ENCODE peak calls at places on chromosomes 3 and 15, in six cellular contexts. One of them, this sample, is unnamed.

GRCh38 chr3:178367817-178368617 is 168.2 kb upstream of the KCNMB2 start:
- DNase-seq in neural crest cell: no peak
- DNase-seq in choroid plexus epithelial cell: no peak
- DNase-seq in non-pigmented ciliary epithelial cell: no peak
- DNase-seq in MCF 10A: peak; percentile 63
- DNase-seq in cardiac fibroblast: peak; percentile 86
- DNase-seq in this sample: no peak

GRCh38 chr15:33448961-33449611 is 138.3 kb downstream of the RYR3 start:
- DNase-seq in neural crest cell: no peak
- DNase-seq in choroid plexus epithelial cell: no peak
- DNase-seq in MCF 10A: peak; percentile 61
- DNase-seq in cardiac fibroblast: no peak
- DNase-seq in non-pigmented ciliary epithelial cell: no peak
- DNase-seq in this sample: no peak

GRCh38 chr3:138684411-138684810 is 75.8 kb downstream of the FAIM start:
- DNase-seq in MCF 10A: no peak
- DNase-seq in non-pigmented ciliary epithelial cell: no peak
- DNase-seq in cardiac fibroblast: no peak
- DNase-seq in choroid plexus epithelial cell: no peak
- DNase-seq in neural crest cell: no peak
- DNase-seq in this sample: no peak

GRCh38 chr15:72994778-72995177 is 57.5 kb upstream of the NEO1 start:
- DNase-seq in neural crest cell: no peak
- DNase-seq in choroid plexus epithelial cell: no peak
- DNase-seq in non-pigmented ciliary epithelial cell: no peak
- DNase-seq in MCF 10A: no peak
- DNase-seq in cardiac fibroblast: peak; percentile 18
- DNase-seq in this sample: no peak

GRCh38 chr3:58704745-58705144 is 38.2 kb upstream of the FAM3D start:
- DNase-seq in MCF 10A: no peak
- DNase-seq in cardiac fibroblast: no peak
- DNase-seq in choroid plexus epithelial cell: no peak
- DNase-seq in neural crest cell: no peak
- DNase-seq in non-pigmented ciliary epithelial cell: no peak
- DNase-seq in this sample: no peak

GRCh38 chr15:67547836-67548531 is 5.5 kb downstream of the MAP2K5 start:
- DNase-seq in cardiac fibroblast: peak; percentile 16
- DNase-seq in MCF 10A: no peak
- DNase-seq in non-pigmented ciliary epithelial cell: no peak
- DNase-seq in neural crest cell: no peak
- DNase-seq in choroid plexus epithelial cell: peak; percentile 56
- DNase-seq in this sample: no peak

GRCh38 chr3:24522155-24522579 is 27.5 kb upstream of the THRB start:
- DNase-seq in MCF 10A: no peak
- DNase-seq in choroid plexus epithelial cell: no peak
- DNase-seq in neural crest cell: no peak
- DNase-seq in cardiac fibroblast: no peak
- DNase-seq in non-pigmented ciliary epithelial cell: no peak
- DNase-seq in this sample: no peak

GRCh38 chr15:66293419-66294156 is at the start of gene DIS3L:
- DNase-seq in non-pigmented ciliary epithelial cell: no peak
- DNase-seq in MCF 10A: peak; percentile 70
- DNase-seq in cardiac fibroblast: peak; percentile 61
- DNase-seq in choroid plexus epithelial cell: peak; percentile 48
- DNase-seq in neural crest cell: peak; percentile 52
- DNase-seq in this sample: no peak

GRCh38 chr15:88246666-88247446 is 9.7 kb downstream of the NTRK3 start:
- DNase-seq in cardiac fibroblast: peak; percentile 80
- DNase-seq in neural crest cell: peak; percentile 79
- DNase-seq in MCF 10A: peak; percentile 62
- DNase-seq in choroid plexus epithelial cell: peak; percentile 73
- DNase-seq in non-pigmented ciliary epithelial cell: peak; percentile 24
- DNase-seq in this sample: peak; percentile 42

GRCh38 chr3:107520535-107520934 is 2.2 kb upstream of the BBX start:
- DNase-seq in non-pigmented ciliary epithelial cell: no peak
- DNase-seq in MCF 10A: no peak
- DNase-seq in choroid plexus epithelial cell: no peak
- DNase-seq in cardiac fibroblast: no peak
- DNase-seq in neural crest cell: no peak
- DNase-seq in this sample: no peak

GRCh38 chr3:4125576-4125975 is 177.6 kb upstream of the SETMAR start:
- DNase-seq in non-pigmented ciliary epithelial cell: no peak
- DNase-seq in cardiac fibroblast: no peak
- DNase-seq in neural crest cell: no peak
- DNase-seq in MCF 10A: no peak
- DNase-seq in choroid plexus epithelial cell: no peak
- DNase-seq in this sample: no peak

GRCh38 chr15:40323953-40324937 is 753 bp downstream of the INAFM2 start:
- DNase-seq in non-pigmented ciliary epithelial cell: no peak
- DNase-seq in choroid plexus epithelial cell: no peak
- DNase-seq in cardiac fibroblast: no peak
- DNase-seq in neural crest cell: no peak
- DNase-seq in MCF 10A: no peak
- DNase-seq in this sample: no peak

GRCh38 chr15:58988011-58988785 is 735 bp downstream of the RNF111 start:
- DNase-seq in MCF 10A: peak; percentile 37
- DNase-seq in non-pigmented ciliary epithelial cell: no peak
- DNase-seq in choroid plexus epithelial cell: peak; percentile 43
- DNase-seq in neural crest cell: peak; percentile 62
- DNase-seq in cardiac fibroblast: peak; percentile 51
- DNase-seq in this sample: no peak

GRCh38 chr3:18765672-18766071 is 340.5 kb upstream of the SATB1 start:
- DNase-seq in cardiac fibroblast: no peak
- DNase-seq in neural crest cell: no peak
- DNase-seq in choroid plexus epithelial cell: no peak
- DNase-seq in non-pigmented ciliary epithelial cell: no peak
- DNase-seq in MCF 10A: no peak
- DNase-seq in this sample: no peak

This sample was measured in astrocyte of the cerebellum.